ENCODE peak calls at places on chromosomes 6 and 20, in four cellular contexts. B, I, O and T are unnamed samples.
A peak's percentile ranks its signal among the peaks of the same experiment; 100 is the strongest.

GRCh38 chr6:85771455-85771854 is 128.8 kb upstream of the SYNCRIP start:
- DNase-seq in B (no peak), I (no peak), O (no peak), T (no peak)

GRCh38 chr6:141833001-141833655 is 299.6 kb upstream of the GJE1 start:
- DNase-seq in B (no peak), I (no peak), O (no peak), T (no peak)

GRCh38 chr6:39451831-39452230 is 129.3 kb upstream of the KCNK16 start:
- DNase-seq in B (no peak), I (no peak), O (no peak), T (no peak)

GRCh38 chr6:76703285-76703684 is 630.8 kb upstream of the IMPG1 start:
- DNase-seq in B (no peak), I (no peak), O (peak; percentile 13), T (no peak)

GRCh38 chr6:146701632-146702031 is 102.9 kb downstream of the ADGB start:
- DNase-seq in B (no peak), I (no peak), O (no peak), T (no peak)

GRCh38 chr20:62358728-62359490 is 8.2 kb downstream of the LAMA5 start:
- DNase-seq in B (no peak), I (no peak), O (no peak), T (no peak)

GRCh38 chr6:116108836-116109235 is 8.2 kb downstream of the NT5DC1 start:
- DNase-seq in B (no peak), I (no peak), O (no peak), T (no peak)

GRCh38 chr6:151229401-151230276 is 10.1 kb upstream of the AKAP12 start:
- DNase-seq in B (no peak), I (no peak), O (no peak), T (no peak)

GRCh38 chr6:52059821-52060220 is 27.6 kb downstream of the PKHD1 start:
- DNase-seq in B (no peak), I (no peak), O (no peak), T (no peak)

GRCh38 chr6:16760536-16761468 is at the start of gene ATXN1:
- DNase-seq in B (no peak), I (peak; percentile 62), O (peak; percentile 42), T (no peak)

GRCh38 chr6:105692630-105693212 is 289.8 kb upstream of the PREP start:
- DNase-seq in B (no peak), I (no peak), O (no peak), T (no peak)

GRCh38 chr6:106512048-106512957 is 117.0 kb downstream of the RTN4IP1 start:
- DNase-seq in B (no peak), I (peak; percentile 52), O (no peak), T (no peak)

GRCh38 chr6:127120109-127120786 is 1.8 kb downstream of the RSPO3 start:
- DNase-seq in B (no peak), I (peak; percentile 15), O (no peak), T (no peak)

GRCh38 chr20:34637245-34638185 is 39.4 kb downstream of the PIGU start:
- DNase-seq in B (peak; percentile 52), I (no peak), O (no peak), T (peak; percentile 60)

GRCh38 chr6:164230259-164230658 is 815.7 kb downstream of the QKI start:
- DNase-seq in B (no peak), I (no peak), O (no peak), T (no peak)

GRCh38 chr6:22221211-22221610 is 75.6 kb downstream of the PRL start:
- DNase-seq in B (no peak), I (no peak), O (no peak), T (no peak)

GRCh38 chr20:19241440-19241839 is 29.0 kb downstream of the SLC24A3 start:
- DNase-seq in B (no peak), I (no peak), O (no peak), T (no peak)

GRCh38 chr6:166771701-166772100 is 144.7 kb upstream of the RPS6KA2 start:
- DNase-seq in B (no peak), I (peak; percentile 1), O (no peak), T (no peak)

GRCh38 chr20:41537865-41538264 is 80.3 kb downstream of the CHD6 start:
- DNase-seq in B (no peak), I (no peak), O (no peak), T (no peak)

GRCh38 chr6:112106562-112106961 is 19.2 kb downstream of the FAM229B start:
- DNase-seq in B (no peak), I (no peak), O (no peak), T (no peak)

GRCh38 chr20:32912688-32913087 is 54.0 kb downstream of the EFCAB8 start:
- DNase-seq in B (no peak), I (no peak), O (no peak), T (no peak)

GRCh38 chr20:17771206-17772004 is 71.6 kb downstream of the BANF2 start:
- DNase-seq in B (no peak), I (no peak), O (no peak), T (no peak)

GRCh38 chr20:23285536-23285935 is 65.1 kb upstream of the NXT1 start:
- DNase-seq in B (no peak), I (no peak), O (no peak), T (no peak)

GRCh38 chr6:151681426-151682059 is 125.9 kb upstream of the ESR1 start:
- DNase-seq in B (no peak), I (peak; percentile 17), O (no peak), T (no peak)

GRCh38 chr6:7671076-7671475 is 54.8 kb upstream of the BMP6 start:
- DNase-seq in B (no peak), I (no peak), O (peak; percentile 28), T (no peak)

GRCh38 chr6:53300656-53301551 is 47.8 kb downstream of the ELOVL5 start:
- DNase-seq in B (no peak), I (no peak), O (no peak), T (no peak)

DNA sequence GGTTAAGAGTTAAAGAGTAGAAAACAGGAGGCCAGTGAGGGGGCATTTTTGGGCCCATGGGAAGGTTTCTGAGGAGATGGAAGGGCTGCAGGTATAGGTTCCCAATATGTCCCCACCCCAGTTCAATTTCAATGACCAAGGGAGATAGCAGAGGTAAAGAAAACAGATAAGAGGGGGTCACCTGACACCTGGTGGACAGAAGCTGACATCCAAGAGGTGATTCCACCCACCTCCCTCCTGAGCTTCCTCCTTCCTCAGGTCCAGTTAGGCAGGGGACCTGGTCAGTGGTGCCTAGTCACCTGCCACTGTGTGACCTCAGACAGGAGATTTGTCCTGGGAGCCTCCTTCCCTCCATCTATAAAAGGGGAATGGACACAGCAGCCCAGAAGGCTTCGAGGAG is 29.5 kb upstream of the MAS1L start:
- DNase-seq in B (no peak), I (no peak), O (no peak), T (no peak)
- TF ChIP-seq CTCF in B (no peak), I (no peak), O (no peak), T (no peak)

GRCh38 chr6:125752773-125753172 is 3.3 kb downstream of the HEY2 start:
- DNase-seq in B (no peak), I (no peak), O (no peak), T (no peak)

GRCh38 chr6:125753218-125753936 is 3.9 kb downstream of the HEY2 start:
- DNase-seq in B (no peak), I (no peak), O (no peak), T (peak; percentile 2)

GRCh38 chr6:125750692-125751333 is 1.4 kb downstream of the HEY2 start:
- DNase-seq in B (no peak), I (no peak), O (no peak), T (no peak)

GRCh38 chr6:125751334-125751916 is 2.0 kb downstream of the HEY2 start:
- DNase-seq in B (no peak), I (no peak), O (no peak), T (no peak)

GRCh38 chr6:125753937-125754259 is 4.5 kb downstream of the HEY2 start:
- DNase-seq in B (no peak), I (no peak), O (no peak), T (no peak)
- TF ChIP-seq CTCF in B (no peak), I (no peak), O (no peak), T (no peak)

DNA sequence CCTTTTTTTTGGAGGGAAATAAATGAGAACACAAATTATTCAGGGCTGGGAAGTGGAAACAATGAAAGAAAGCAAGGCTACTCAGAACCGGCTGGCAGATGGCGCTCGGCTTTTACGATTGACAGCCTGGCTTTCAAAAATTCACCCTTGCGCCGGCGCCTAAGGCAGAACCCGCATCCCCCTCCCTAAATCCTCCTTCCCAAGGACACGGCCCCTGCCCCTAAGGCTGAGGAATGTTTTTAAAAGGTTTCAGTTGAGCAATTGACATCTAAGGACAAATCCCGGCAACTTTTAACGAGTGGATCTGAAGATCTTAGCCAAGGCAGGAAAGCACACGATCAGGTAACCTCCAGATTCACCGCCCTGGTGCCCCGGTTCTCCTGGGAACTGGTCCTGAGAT is 16.3 kb downstream of the GNAS start:
- DNase-seq in B (no peak), I (no peak), O (peak; percentile 57), T (no peak)
- TF ChIP-seq CTCF in B (peak; percentile 26), I (no peak), O (peak; percentile 71), T (no peak)

DNA sequence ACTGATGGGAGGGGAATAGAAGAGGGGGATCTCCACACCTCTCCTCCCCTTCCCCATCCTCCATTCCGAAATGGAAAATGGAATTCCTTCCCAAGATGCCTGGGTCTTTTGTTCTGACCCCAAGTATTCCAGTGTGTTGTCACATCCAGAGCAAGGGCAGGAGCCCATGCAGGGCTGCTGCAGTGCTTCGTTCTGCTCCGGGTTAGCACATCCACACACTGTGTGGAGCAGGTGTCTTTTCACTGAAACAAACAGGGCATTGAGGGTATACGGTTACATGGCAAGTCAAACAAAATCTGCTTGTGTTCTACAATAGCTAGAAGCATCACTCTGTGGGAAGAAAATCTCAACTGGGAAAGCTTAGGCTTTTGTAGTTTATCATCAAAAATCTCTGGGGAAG is 56.9 kb downstream of the LYRM2 start:
- DNase-seq in B (no peak), I (no peak), O (no peak), T (no peak)
- TF ChIP-seq CTCF in B (no peak), I (no peak), O (no peak), T (no peak)

GRCh38 chr6:169962604-169963469 is 211.4 kb downstream of the ERMARD start:
- DNase-seq in B (no peak), I (no peak), O (no peak), T (no peak)

GRCh38 chr6:169960531-169960890 is 209.1 kb downstream of the ERMARD start:
- DNase-seq in B (no peak), I (no peak), O (no peak), T (no peak)

GRCh38 chr6:169960891-169961611 is 209.6 kb downstream of the ERMARD start:
- DNase-seq in B (no peak), I (no peak), O (no peak), T (no peak)

GRCh38 chr6:169963581-169964297 is 212.3 kb downstream of the ERMARD start:
- DNase-seq in B (no peak), I (no peak), O (no peak), T (no peak)

GRCh38 chr6:169961772-169962561 is 210.5 kb downstream of the ERMARD start:
- DNase-seq in B (no peak), I (peak; percentile 71), O (no peak), T (no peak)
- TF ChIP-seq CTCF in B (no peak), I (peak; percentile 36), O (no peak), T (peak; percentile 40)

GRCh38 chr20:15708984-15709598 is 864.2 kb downstream of the KIF16B start:
- DNase-seq in B (no peak), I (peak; percentile 72), O (no peak), T (no peak)
- TF ChIP-seq CTCF in B (peak; percentile 54), I (peak; percentile 69), O (no peak), T (peak; percentile 24)

GRCh38 chr6:168713839-168714238 is 272.9 kb downstream of the SMOC2 start:
- DNase-seq in B (no peak), I (peak; percentile 14), O (peak; percentile 33), T (no peak)
- TF ChIP-seq CTCF in B (no peak), I (no peak), O (no peak), T (no peak)

GRCh38 chr6:15342114-15342513 is 96.2 kb downstream of the JARID2 start:
- DNase-seq in B (no peak), I (no peak), O (no peak), T (no peak)
- TF ChIP-seq CTCF in B (no peak), I (no peak), O (no peak), T (no peak)